ENCODE peak calls at places on chromosomes 11 and 22, in four cellular contexts. J is activated CD8-positive, alpha-beta memory T cell treated with anti-CD3 and anti-CD28 coated beads, Interleukin-2, amount 50 U/mL, for 4 hours; D is effector CD4-positive, alpha-beta T cell; M is OCI-LY7. S is an unnamed sample.

GRCh38 chr11:77113382-77114088 is 10.9 kb downstream of the OMP start:
- DNase-seq in J (no peak), D (no peak), M (peak; percentile 18), S (peak; percentile 69)

GRCh38 chr11:78361228-78361627 is 56.4 kb downstream of the GAB2 start:
- DNase-seq in J (no peak), D (no peak), M (no peak), S (no peak)

GRCh38 chr11:8661036-8661435 is 21.4 kb downstream of the TRIM66 start:
- DNase-seq in J (no peak), D (no peak), M (no peak), S (no peak)

GRCh38 chr11:73996161-73996747 is 12.6 kb downstream of the UCP3 start:
- DNase-seq in J (no peak), D (no peak), M (no peak), S (no peak)

GRCh38 chr11:58576792-58577440 is 1.3 kb upstream of the LPXN start:
- DNase-seq in J (no peak), D (no peak), M (peak; percentile 27), S (no peak)

GRCh38 chr11:103730151-103730940 is 306.1 kb upstream of the DDI1 start:
- DNase-seq in J (no peak), D (no peak), M (no peak), S (no peak)

GRCh38 chr22:30838111-30838510 is 130.5 kb downstream of the MORC2 start:
- DNase-seq in J (no peak), D (no peak), M (no peak), S (no peak)

GRCh38 chr11:9601041-9601875 is 27.8 kb downstream of the WEE1 start:
- DNase-seq in J (peak; percentile 38), D (peak; percentile 27), M (peak; percentile 95), S (no peak)

S was measured in H54.